ENCODE peak calls at places on chromosomes 2 and 18, in eight cellular contexts. One of them, this sample, is unnamed.

GRCh38 chr2:1538663-1539062 is 125.4 kb downstream of the TPO start:
- DNase-seq in foreskin keratinocyte: no peak
- DNase-seq in stimulated activated CD8-positive, alpha-beta memory T cell treated with anti-CD3 and anti-CD28 coated beads, Interleukin-4, amount 100 ng/mL, for 4 hours: no peak
- DNase-seq in psoas muscle: no peak
- DNase-seq in amniotic epithelial cell: no peak
- DNase-seq in astrocyte of the cerebellum: no peak
- DNase-seq in HFFc6: peak
- DNase-seq in AG08396: peak
- DNase-seq in this sample: no peak

GRCh38 chr18:70423988-70424387 is 135.1 kb downstream of the SOCS6 start:
- DNase-seq in amniotic epithelial cell: no peak
- DNase-seq in astrocyte of the cerebellum: peak
- DNase-seq in HFFc6: no peak
- DNase-seq in foreskin keratinocyte: peak
- DNase-seq in stimulated activated CD8-positive, alpha-beta memory T cell treated with anti-CD3 and anti-CD28 coated beads, Interleukin-4, amount 100 ng/mL, for 4 hours: no peak
- DNase-seq in psoas muscle: no peak
- DNase-seq in AG08396: no peak
- DNase-seq in this sample: no peak

GRCh38 chr2:231646471-231646870 is 53.8 kb downstream of the TEX44 start:
- DNase-seq in foreskin keratinocyte: no peak
- DNase-seq in astrocyte of the cerebellum: no peak
- DNase-seq in amniotic epithelial cell: peak
- DNase-seq in stimulated activated CD8-positive, alpha-beta memory T cell treated with anti-CD3 and anti-CD28 coated beads, Interleukin-4, amount 100 ng/mL, for 4 hours: no peak
- DNase-seq in AG08396: no peak
- DNase-seq in HFFc6: no peak
- DNase-seq in psoas muscle: no peak
- DNase-seq in this sample: no peak

GRCh38 chr2:176491172-176491904 is 222.1 kb downstream of the MTX2 start:
- DNase-seq in stimulated activated CD8-positive, alpha-beta memory T cell treated with anti-CD3 and anti-CD28 coated beads, Interleukin-4, amount 100 ng/mL, for 4 hours: no peak
- DNase-seq in astrocyte of the cerebellum: peak
- DNase-seq in psoas muscle: peak
- DNase-seq in foreskin keratinocyte: peak
- DNase-seq in amniotic epithelial cell: peak
- DNase-seq in AG08396: peak
- DNase-seq in HFFc6: peak
- DNase-seq in this sample: peak

GRCh38 chr18:25805939-25806338 is 284.5 kb downstream of the SS18 start:
- DNase-seq in astrocyte of the cerebellum: no peak
- DNase-seq in foreskin keratinocyte: no peak
- DNase-seq in stimulated activated CD8-positive, alpha-beta memory T cell treated with anti-CD3 and anti-CD28 coated beads, Interleukin-4, amount 100 ng/mL, for 4 hours: no peak
- DNase-seq in amniotic epithelial cell: no peak
- DNase-seq in HFFc6: no peak
- DNase-seq in AG08396: no peak
- DNase-seq in psoas muscle: no peak
- DNase-seq in this sample: no peak

GRCh38 chr18:63823516-63824219 is 48.5 kb downstream of the SERPINB7 start:
- DNase-seq in psoas muscle: peak
- DNase-seq in amniotic epithelial cell: peak
- DNase-seq in foreskin keratinocyte: no peak
- DNase-seq in stimulated activated CD8-positive, alpha-beta memory T cell treated with anti-CD3 and anti-CD28 coated beads, Interleukin-4, amount 100 ng/mL, for 4 hours: no peak
- DNase-seq in AG08396: no peak
- DNase-seq in astrocyte of the cerebellum: no peak
- DNase-seq in HFFc6: peak
- DNase-seq in this sample: no peak

GRCh38 chr2:163607630-163608029 is 128.2 kb downstream of the FIGN start:
- DNase-seq in AG08396: no peak
- DNase-seq in amniotic epithelial cell: no peak
- DNase-seq in psoas muscle: no peak
- DNase-seq in stimulated activated CD8-positive, alpha-beta memory T cell treated with anti-CD3 and anti-CD28 coated beads, Interleukin-4, amount 100 ng/mL, for 4 hours: no peak
- DNase-seq in HFFc6: no peak
- DNase-seq in astrocyte of the cerebellum: no peak
- DNase-seq in foreskin keratinocyte: no peak
- DNase-seq in this sample: no peak

GRCh38 chr18:13378150-13378549 is 159.6 kb downstream of the LDLRAD4 start:
- DNase-seq in AG08396: no peak
- DNase-seq in astrocyte of the cerebellum: no peak
- DNase-seq in foreskin keratinocyte: no peak
- DNase-seq in HFFc6: no peak
- DNase-seq in stimulated activated CD8-positive, alpha-beta memory T cell treated with anti-CD3 and anti-CD28 coated beads, Interleukin-4, amount 100 ng/mL, for 4 hours: no peak
- DNase-seq in amniotic epithelial cell: no peak
- DNase-seq in psoas muscle: no peak
- DNase-seq in this sample: no peak

GRCh38 chr2:9770308-9771100 is 72.8 kb upstream of the TAF1B start:
- DNase-seq in AG08396: peak
- DNase-seq in astrocyte of the cerebellum: peak
- DNase-seq in amniotic epithelial cell: peak
- DNase-seq in foreskin keratinocyte: no peak
- DNase-seq in psoas muscle: peak
- DNase-seq in stimulated activated CD8-positive, alpha-beta memory T cell treated with anti-CD3 and anti-CD28 coated beads, Interleukin-4, amount 100 ng/mL, for 4 hours: no peak
- DNase-seq in HFFc6: peak
- DNase-seq in this sample: peak

GRCh38 chr2:146037334-146037870 is 1517.5 kb upstream of the ZEB2 start:
- DNase-seq in stimulated activated CD8-positive, alpha-beta memory T cell treated with anti-CD3 and anti-CD28 coated beads, Interleukin-4, amount 100 ng/mL, for 4 hours: no peak
- DNase-seq in psoas muscle: no peak
- DNase-seq in foreskin keratinocyte: no peak
- DNase-seq in AG08396: no peak
- DNase-seq in astrocyte of the cerebellum: peak
- DNase-seq in HFFc6: peak
- DNase-seq in amniotic epithelial cell: no peak
- DNase-seq in this sample: no peak

GRCh38 chr2:3637692-3638455 is 20.1 kb upstream of the ALLC start:
- DNase-seq in AG08396: no peak
- DNase-seq in astrocyte of the cerebellum: no peak
- DNase-seq in stimulated activated CD8-positive, alpha-beta memory T cell treated with anti-CD3 and anti-CD28 coated beads, Interleukin-4, amount 100 ng/mL, for 4 hours: no peak
- DNase-seq in psoas muscle: no peak
- DNase-seq in HFFc6: no peak
- DNase-seq in amniotic epithelial cell: no peak
- DNase-seq in foreskin keratinocyte: no peak
- DNase-seq in this sample: no peak

GRCh38 chr2:54456526-54457325 is 599 bp downstream of the SPTBN1 start:
- DNase-seq in amniotic epithelial cell: no peak
- DNase-seq in foreskin keratinocyte: no peak
- DNase-seq in HFFc6: no peak
- DNase-seq in psoas muscle: peak
- DNase-seq in stimulated activated CD8-positive, alpha-beta memory T cell treated with anti-CD3 and anti-CD28 coated beads, Interleukin-4, amount 100 ng/mL, for 4 hours: no peak
- DNase-seq in astrocyte of the cerebellum: no peak
- DNase-seq in AG08396: peak
- DNase-seq in this sample: peak

GRCh38 chr2:26674002-26674751 is 18.3 kb upstream of the KCNK3 start:
- DNase-seq in AG08396: no peak
- DNase-seq in amniotic epithelial cell: no peak
- DNase-seq in HFFc6: no peak
- DNase-seq in astrocyte of the cerebellum: no peak
- DNase-seq in psoas muscle: no peak
- DNase-seq in foreskin keratinocyte: no peak
- DNase-seq in stimulated activated CD8-positive, alpha-beta memory T cell treated with anti-CD3 and anti-CD28 coated beads, Interleukin-4, amount 100 ng/mL, for 4 hours: no peak
- DNase-seq in this sample: no peak

GRCh38 chr2:101012706-101013181 is 10.7 kb downstream of the RPL31 start:
- DNase-seq in psoas muscle: no peak
- DNase-seq in HFFc6: peak
- DNase-seq in astrocyte of the cerebellum: peak
- DNase-seq in amniotic epithelial cell: peak
- DNase-seq in stimulated activated CD8-positive, alpha-beta memory T cell treated with anti-CD3 and anti-CD28 coated beads, Interleukin-4, amount 100 ng/mL, for 4 hours: no peak
- DNase-seq in foreskin keratinocyte: no peak
- DNase-seq in AG08396: peak
- DNase-seq in this sample: no peak

GRCh38 chr18:76721207-76721996 is 101.0 kb upstream of the ZNF236 start:
- DNase-seq in AG08396: no peak
- DNase-seq in foreskin keratinocyte: no peak
- DNase-seq in stimulated activated CD8-positive, alpha-beta memory T cell treated with anti-CD3 and anti-CD28 coated beads, Interleukin-4, amount 100 ng/mL, for 4 hours: peak
- DNase-seq in psoas muscle: no peak
- DNase-seq in amniotic epithelial cell: no peak
- DNase-seq in astrocyte of the cerebellum: no peak
- DNase-seq in HFFc6: no peak
- DNase-seq in this sample: peak

GRCh38 chr2:235217814-235218213 is 266.0 kb downstream of the SH3BP4 start:
- DNase-seq in HFFc6: peak
- DNase-seq in astrocyte of the cerebellum: no peak
- DNase-seq in stimulated activated CD8-positive, alpha-beta memory T cell treated with anti-CD3 and anti-CD28 coated beads, Interleukin-4, amount 100 ng/mL, for 4 hours: no peak
- DNase-seq in psoas muscle: no peak
- DNase-seq in foreskin keratinocyte: no peak
- DNase-seq in amniotic epithelial cell: peak
- DNase-seq in AG08396: no peak
- DNase-seq in this sample: no peak

GRCh38 chr2:150207979-150208378 is 279.5 kb downstream of the RND3 start:
- DNase-seq in foreskin keratinocyte: no peak
- DNase-seq in amniotic epithelial cell: no peak
- DNase-seq in AG08396: no peak
- DNase-seq in astrocyte of the cerebellum: no peak
- DNase-seq in stimulated activated CD8-positive, alpha-beta memory T cell treated with anti-CD3 and anti-CD28 coated beads, Interleukin-4, amount 100 ng/mL, for 4 hours: no peak
- DNase-seq in HFFc6: no peak
- DNase-seq in psoas muscle: no peak
- DNase-seq in this sample: peak

GRCh38 chr2:85398426-85399182 is 11.6 kb downstream of the CAPG start:
- DNase-seq in astrocyte of the cerebellum: no peak
- DNase-seq in stimulated activated CD8-positive, alpha-beta memory T cell treated with anti-CD3 and anti-CD28 coated beads, Interleukin-4, amount 100 ng/mL, for 4 hours: no peak
- DNase-seq in psoas muscle: no peak
- DNase-seq in HFFc6: no peak
- DNase-seq in foreskin keratinocyte: no peak
- DNase-seq in AG08396: peak
- DNase-seq in amniotic epithelial cell: no peak
- DNase-seq in this sample: no peak

GRCh38 chr2:188973650-188974049 is 523 bp upstream of the COL3A1 start:
- DNase-seq in stimulated activated CD8-positive, alpha-beta memory T cell treated with anti-CD3 and anti-CD28 coated beads, Interleukin-4, amount 100 ng/mL, for 4 hours: no peak
- DNase-seq in amniotic epithelial cell: no peak
- DNase-seq in psoas muscle: no peak
- DNase-seq in AG08396: no peak
- DNase-seq in astrocyte of the cerebellum: no peak
- DNase-seq in HFFc6: no peak
- DNase-seq in foreskin keratinocyte: no peak
- DNase-seq in this sample: no peak

GRCh38 chr2:71856709-71857525 is 290.7 kb downstream of the CYP26B1 start:
- DNase-seq in astrocyte of the cerebellum: no peak
- DNase-seq in AG08396: no peak
- DNase-seq in psoas muscle: no peak
- DNase-seq in stimulated activated CD8-positive, alpha-beta memory T cell treated with anti-CD3 and anti-CD28 coated beads, Interleukin-4, amount 100 ng/mL, for 4 hours: no peak
- DNase-seq in foreskin keratinocyte: no peak
- DNase-seq in amniotic epithelial cell: no peak
- DNase-seq in HFFc6: no peak
- DNase-seq in this sample: no peak